ENCODE peak calls at places on chromosomes 3 and 15, in ten cellular contexts. Y, S, K, M, G, L, X, J, N and A are unnamed samples.

GRCh38 chr3:184015381-184016019 is 2.2 kb downstream of the ABCC5 start:
- DNase-seq in G (no peak), X (peak), N (no peak), J (no peak), M (no peak), S (no peak), Y (no peak), K (no peak), L (no peak), A (no peak)

GRCh38 chr3:38556640-38557358 is 60.7 kb downstream of the EXOG start:
- DNase-seq in N (no peak), K (peak), M (no peak), L (peak), J (no peak), S (no peak), Y (peak), X (no peak), G (no peak), A (no peak)

GRCh38 chr3:123750209-123750608 is 133.9 kb downstream of the MYLK start:
- DNase-seq in X (no peak), G (no peak), Y (no peak), J (no peak), K (no peak), S (no peak), M (no peak), L (no peak), N (no peak), A (no peak)

GRCh38 chr3:169669816-169670215 is 6.3 kb upstream of the MECOM start:
- DNase-seq in S (no peak), L (no peak), Y (no peak), X (no peak), K (no peak), G (no peak), J (no peak), M (no peak), N (no peak), A (no peak)

GRCh38 chr3:85853805-85854204 is 895.0 kb downstream of the CADM2 start:
- DNase-seq in K (no peak), Y (no peak), J (no peak), S (no peak), X (no peak), M (no peak), L (no peak), N (no peak), G (no peak), A (no peak)

GRCh38 chr3:141491081-141491480 is 4.3 kb downstream of the RASA2 start:
- DNase-seq in S (no peak), K (no peak), M (no peak), G (no peak), J (no peak), X (no peak), L (no peak), N (no peak), Y (no peak), A (no peak)

GRCh38 chr3:142863010-142863787 is 25.7 kb downstream of the PCOLCE2 start:
- DNase-seq in M (peak), X (no peak), N (peak), S (peak), Y (no peak), L (no peak), K (no peak), J (no peak), G (no peak), A (no peak)

GRCh38 chr3:100171211-100171700 is 57.0 kb upstream of the FILIP1L start:
- DNase-seq in L (no peak), J (no peak), M (no peak), K (no peak), X (no peak), S (no peak), G (no peak), N (no peak), Y (no peak), A (no peak)

GRCh38 chr3:106534206-106534605 is 665.4 kb upstream of the CBLB start:
- DNase-seq in L (no peak), S (peak), Y (no peak), G (no peak), K (peak), X (no peak), N (no peak), J (no peak), M (no peak), A (peak)

GRCh38 chr15:43527802-43528541 is 10.6 kb downstream of the MAP1A start:
- DNase-seq in J (no peak), K (no peak), X (no peak), M (no peak), S (no peak), N (no peak), L (peak), G (no peak), Y (no peak), A (no peak)

GRCh38 chr15:33114484-33114767 is 80.1 kb downstream of the FMN1 start:
- DNase-seq in K (no peak), J (no peak), X (no peak), M (no peak), S (peak), G (no peak), Y (no peak), L (no peak), N (no peak), A (no peak)

GRCh38 chr3:88263417-88264116 is 113.8 kb downstream of the C3orf38 start:
- DNase-seq in K (no peak), S (no peak), M (no peak), Y (no peak), X (peak), J (no peak), N (no peak), G (no peak), L (no peak), A (no peak)

GRCh38 chr15:80828796-80829195 is 49.6 kb downstream of the CEMIP start:
- DNase-seq in L (no peak), M (no peak), S (no peak), N (no peak), Y (no peak), K (no peak), G (no peak), X (no peak), J (no peak), A (no peak)

GRCh38 chr3:63050548-63050947 is 175.3 kb upstream of the CADPS start:
- DNase-seq in S (peak), G (no peak), K (no peak), M (no peak), Y (no peak), J (no peak), X (no peak), N (no peak), L (no peak), A (no peak)

DNA sequence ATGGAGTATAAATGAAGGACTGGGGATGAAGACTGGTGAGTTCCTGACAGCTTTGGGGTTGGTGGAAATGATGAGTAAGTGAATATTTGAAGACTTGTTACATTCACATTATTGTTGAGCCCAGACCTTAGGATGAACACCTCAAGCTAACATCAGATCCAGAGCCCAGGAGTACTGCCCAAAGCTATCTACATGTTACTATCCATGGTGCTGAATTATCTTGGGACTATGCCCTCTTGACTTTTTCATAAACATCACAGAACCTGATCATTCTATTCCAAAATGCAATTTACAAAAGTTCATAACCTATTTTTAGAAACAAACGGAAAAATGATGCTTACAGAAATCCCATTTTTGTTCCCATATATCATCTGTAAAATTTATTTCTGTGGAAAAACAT is 613.3 kb downstream of the TUSC7 start:
- DNase-seq in M (peak), G (no peak), L (no peak), J (no peak), Y (no peak), S (peak), X (peak), K (no peak), N (no peak), A (peak)
- H3K4me3 ChIP-seq in M (no peak), G (no peak), L (no peak), J (no peak), Y (no peak), S (no peak), X (no peak), K (no peak), N (no peak), A (no peak)

GRCh38 chr15:29695486-29696167 is 126.6 kb downstream of the TJP1 start:
- DNase-seq in X (no peak), K (no peak), Y (no peak), M (peak), S (no peak), G (no peak), L (no peak), N (no peak), J (no peak), A (no peak)
- TF ChIP-seq CTCF in X (no peak), K (no peak), Y (no peak), M (peak), S (no peak), G (peak), L (no peak), N (no peak), J (peak), A (no peak)

GRCh38 chr3:15309662-15310335 is 22.6 kb downstream of the SH3BP5 start:
- DNase-seq in X (no peak), M (no peak), L (peak), S (no peak), J (no peak), N (no peak), G (no peak), K (no peak), Y (no peak), A (no peak)
- H3K4me3 ChIP-seq in X (no peak), M (no peak), L (no peak), S (peak), J (no peak), N (no peak), G (no peak), K (no peak), Y (no peak), A (no peak)

DNA sequence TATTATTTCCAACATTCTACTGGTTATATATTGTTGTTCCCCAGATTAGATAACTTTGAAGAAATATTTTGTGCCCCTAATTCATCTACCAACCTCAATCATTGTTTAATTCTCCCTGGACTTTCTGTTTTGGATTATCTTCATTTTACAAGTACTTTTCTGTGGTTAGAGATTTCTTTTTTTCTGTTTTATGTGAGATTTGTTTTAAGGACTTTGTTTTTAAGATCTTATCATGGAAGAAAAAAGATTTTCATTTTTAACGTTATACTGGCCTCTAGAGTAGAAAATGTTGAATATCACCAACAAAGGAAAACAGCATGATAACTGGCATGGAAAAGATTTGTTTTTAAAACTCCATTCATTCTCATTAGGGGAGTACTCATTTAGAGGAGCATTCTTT is 210.9 kb upstream of the KCNMB2 start:
- DNase-seq in K (no peak), S (peak), M (peak), J (no peak), X (no peak), N (no peak), Y (no peak), L (no peak), G (no peak), A (peak)
- TF ChIP-seq CTCF in K (no peak), S (peak), M (no peak), J (no peak), X (peak), N (peak), Y (peak), L (no peak), G (no peak), A (peak)

GRCh38 chr3:43769471-43770425 is 79.0 kb downstream of the ABHD5 start:
- DNase-seq in G (peak), K (peak), M (peak), N (peak), Y (peak), X (peak), J (peak), L (peak), S (peak), A (peak)
- H3K4me3 ChIP-seq in G (peak), K (no peak), M (peak), N (peak), Y (peak), X (peak), J (peak), L (peak), S (peak), A (peak)

GRCh38 chr3:41369838-41370237 is 170.5 kb downstream of the CTNNB1 start:
- DNase-seq in G (no peak), Y (no peak), L (no peak), M (peak), X (no peak), S (no peak), N (no peak), J (no peak), K (no peak), A (peak)

GRCh38 chr3:41365973-41366372 is 166.7 kb downstream of the CTNNB1 start:
- DNase-seq in S (no peak), Y (no peak), L (no peak), G (no peak), K (no peak), M (peak), X (no peak), N (no peak), J (no peak), A (no peak)

GRCh38 chr3:41362638-41363559 is 163.6 kb downstream of the CTNNB1 start:
- DNase-seq in K (no peak), L (no peak), M (peak), J (no peak), Y (no peak), G (no peak), N (no peak), S (no peak), X (peak), A (peak)

GRCh38 chr3:41364736-41365135 is 165.4 kb downstream of the CTNNB1 start:
- DNase-seq in Y (no peak), K (no peak), G (no peak), X (no peak), N (no peak), J (no peak), L (no peak), M (peak), S (peak), A (no peak)

GRCh38 chr3:41363830-41364523 is 164.7 kb downstream of the CTNNB1 start:
- DNase-seq in S (no peak), X (no peak), Y (no peak), N (no peak), M (no peak), K (no peak), J (no peak), G (no peak), L (no peak), A (no peak)
- TF ChIP-seq CTCF in S (no peak), X (no peak), Y (no peak), N (no peak), M (no peak), K (no peak), J (no peak), G (no peak), L (no peak), A (no peak)